ENCODE peak calls at places on chromosome 12, in nine cellular contexts. N is psoas muscle; C is DMS 273 treated with DMSO at 0.1 percent for 48 hours; J is germinal center; A is sciatic nerve; E is adipocyte; T is astrocyte of the spinal cord; D is G401; I is stimulated activated CD8-positive, alpha-beta memory T cell treated with anti-CD3 and anti-CD28 coated beads, Interleukin-15, amount 100 ng/mL, for 24 hours. M is an unnamed sample.

GRCh38 chr12:121776190-121777098 is 17.0 kb downstream of the RHOF start:
- DNase-seq in N (peak), C (no peak), J (peak), A (peak), E (peak), T (peak), D (peak), I (peak), M (no peak)

GRCh38 chr12:24562761-24563392 is 386.0 kb downstream of the BCAT1 start:
- DNase-seq in N (peak), C (peak), J (peak), A (peak), E (peak), T (peak), D (no peak), I (no peak), M (peak)

GRCh38 chr12:31363416-31363809 is 37.5 kb upstream of the SINHCAF start:
- DNase-seq in N (no peak), C (no peak), J (no peak), A (no peak), E (no peak), T (no peak), D (no peak), I (no peak), M (no peak)

GRCh38 chr12:61301817-61302216 is 958.4 kb upstream of the USP15 start:
- DNase-seq in N (no peak), C (no peak), J (no peak), A (no peak), E (no peak), T (no peak), D (no peak), I (no peak), M (no peak)

GRCh38 chr12:22100952-22101748 is 55.1 kb downstream of the CMAS start:
- DNase-seq in N (no peak), C (no peak), J (no peak), A (no peak), E (peak), T (peak), D (peak), I (no peak), M (peak)

GRCh38 chr12:98227162-98227561 is 288.2 kb upstream of the TMPO start:
- DNase-seq in N (no peak), C (no peak), J (no peak), A (no peak), E (no peak), T (no peak), D (no peak), I (no peak), M (no peak)

GRCh38 chr12:32666510-32666909 is 12.6 kb upstream of the DNM1L start:
- DNase-seq in N (no peak), C (no peak), J (no peak), A (no peak), E (no peak), T (no peak), D (no peak), I (no peak), M (no peak)

GRCh38 chr12:116735951-116736599 is 1.8 kb downstream of the SPRING1 start:
- DNase-seq in N (no peak), C (no peak), J (no peak), A (no peak), E (no peak), T (no peak), D (no peak), I (no peak), M (no peak)

GRCh38 chr12:112961074-112961473 is 17.2 kb upstream of the OAS2 start:
- DNase-seq in N (no peak), C (no peak), J (peak), A (no peak), E (no peak), T (no peak), D (no peak), I (no peak), M (no peak)

GRCh38 chr12:29901585-29901984 is 117.8 kb upstream of the TMTC1 start:
- DNase-seq in N (no peak), C (no peak), J (no peak), A (no peak), E (no peak), T (no peak), D (no peak), I (no peak), M (no peak)

GRCh38 chr12:47935196-47935595 is 28.2 kb upstream of the TMEM106C start:
- DNase-seq in N (peak), C (peak), J (no peak), A (peak), E (peak), T (peak), D (peak), I (no peak), M (peak)

GRCh38 chr12:79168687-79169086 is 304.1 kb downstream of the SYT1 start:
- DNase-seq in N (no peak), C (no peak), J (no peak), A (no peak), E (no peak), T (no peak), D (no peak), I (no peak), M (no peak)

GRCh38 chr12:113942209-113942608 is 23.9 kb downstream of the RBM19 start:
- DNase-seq in N (no peak), C (no peak), J (no peak), A (no peak), E (no peak), T (no peak), D (no peak), I (no peak), M (no peak)

GRCh38 chr12:19643635-19644034 is 204.3 kb downstream of the AEBP2 start:
- DNase-seq in N (no peak), C (no peak), J (no peak), A (no peak), E (peak), T (peak), D (peak), I (no peak), M (peak)